ENCODE peak calls at places on chromosomes 7 and 10, in four cellular contexts. T is NCI-H460, Z is endothelial cell, A is fibroblast of the aortic adventitia. Q is an unnamed sample.

GRCh38 chr7:105678811-105679495 is 97.7 kb upstream of the EFCAB10 start:
- DNase-seq in T (no peak), Z (no peak), A (peak), Q (peak)

GRCh38 chr7:145212050-145212449 is 376.2 kb upstream of the TPK1 start:
- DNase-seq in T (no peak), Z (no peak), A (no peak), Q (no peak)

GRCh38 chr10:108970016-108970415 is 953.3 kb downstream of the XPNPEP1 start:
- DNase-seq in T (peak), Z (peak), A (peak), Q (peak)

GRCh38 chr10:103416436-103417147 is 20.2 kb downstream of the PDCD11 start:
- DNase-seq in T (peak), Z (peak), A (peak), Q (peak)

GRCh38 chr10:62873866-62874265 is 57.7 kb upstream of the EGR2 start:
- DNase-seq in T (no peak), Z (no peak), A (no peak), Q (no peak)

GRCh38 chr7:39379416-39379815 is 186.8 kb upstream of the YAE1 start:
- DNase-seq in T (no peak), Z (no peak), A (no peak), Q (no peak)

GRCh38 chr10:11813855-11814557 is 9.2 kb upstream of the PROSER2 start:
- DNase-seq in T (no peak), Z (no peak), A (no peak), Q (no peak)

GRCh38 chr7:11835260-11835659 is 3.3 kb upstream of the THSD7A start:
- DNase-seq in T (peak), Z (no peak), A (no peak), Q (no peak)

GRCh38 chr7:24722386-24723177 is 34.7 kb downstream of the GSDME start:
- DNase-seq in T (peak), Z (peak), A (peak), Q (peak)

GRCh38 chr7:27112960-27113949 is 10.8 kb upstream of the HOXA2 start:
- DNase-seq in T (peak), Z (no peak), A (peak), Q (no peak)

GRCh38 chr7:29807179-29807841 is 1.0 kb downstream of the WIPF3 start:
- DNase-seq in T (no peak), Z (peak), A (no peak), Q (peak)

Q was measured in AG10803.